ENCODE peak calls at places on chromosomes 7 and 10, in seven cellular contexts. One of them, this sample, is unnamed.

GRCh38 chr7:143299346-143299745 is 11.2 kb downstream of the CASP2 start:
- DNase-seq in naive thymus-derived CD4-positive, alpha-beta T cell: no peak
- DNase-seq in cardiac muscle cell: no peak
- DNase-seq in kidney: no peak
- DNase-seq in CD8-positive, alpha-beta memory T cell: no peak
- DNase-seq in CD8-positive, alpha-beta T cell: no peak
- DNase-seq in DND-41: no peak
- DNase-seq in this sample: no peak

GRCh38 chr10:89478085-89478738 is 57.2 kb downstream of the SLC16A12 start:
- DNase-seq in cardiac muscle cell: no peak
- DNase-seq in DND-41: no peak
- DNase-seq in CD8-positive, alpha-beta T cell: no peak
- DNase-seq in CD8-positive, alpha-beta memory T cell: no peak
- DNase-seq in naive thymus-derived CD4-positive, alpha-beta T cell: no peak
- DNase-seq in kidney: no peak
- DNase-seq in this sample: no peak

GRCh38 chr10:62380002-62380401 is 5.8 kb downstream of the ZNF365 start:
- DNase-seq in CD8-positive, alpha-beta memory T cell: no peak
- DNase-seq in CD8-positive, alpha-beta T cell: no peak
- DNase-seq in cardiac muscle cell: peak; percentile 21
- DNase-seq in kidney: no peak
- DNase-seq in DND-41: no peak
- DNase-seq in naive thymus-derived CD4-positive, alpha-beta T cell: no peak
- DNase-seq in this sample: no peak

GRCh38 chr7:28529755-28530154 is 117.4 kb downstream of the CREB5 start:
- DNase-seq in CD8-positive, alpha-beta T cell: no peak
- DNase-seq in kidney: no peak
- DNase-seq in DND-41: no peak
- DNase-seq in CD8-positive, alpha-beta memory T cell: no peak
- DNase-seq in naive thymus-derived CD4-positive, alpha-beta T cell: no peak
- DNase-seq in cardiac muscle cell: no peak
- DNase-seq in this sample: no peak

GRCh38 chr7:74305987-74306736 is 17.0 kb downstream of the CLIP2 start:
- DNase-seq in CD8-positive, alpha-beta memory T cell: no peak
- DNase-seq in cardiac muscle cell: no peak
- DNase-seq in naive thymus-derived CD4-positive, alpha-beta T cell: no peak
- DNase-seq in CD8-positive, alpha-beta T cell: no peak
- DNase-seq in DND-41: no peak
- DNase-seq in kidney: peak; percentile 76
- DNase-seq in this sample: no peak

GRCh38 chr7:153628825-153629224 is 423.4 kb upstream of the DPP6 start:
- DNase-seq in cardiac muscle cell: no peak
- DNase-seq in kidney: no peak
- DNase-seq in naive thymus-derived CD4-positive, alpha-beta T cell: no peak
- DNase-seq in CD8-positive, alpha-beta memory T cell: no peak
- DNase-seq in CD8-positive, alpha-beta T cell: no peak
- DNase-seq in DND-41: no peak
- DNase-seq in this sample: no peak

GRCh38 chr7:79615466-79615865 is 162.0 kb upstream of the MAGI2 start:
- DNase-seq in CD8-positive, alpha-beta memory T cell: no peak
- DNase-seq in DND-41: no peak
- DNase-seq in CD8-positive, alpha-beta T cell: no peak
- DNase-seq in naive thymus-derived CD4-positive, alpha-beta T cell: no peak
- DNase-seq in kidney: no peak
- DNase-seq in cardiac muscle cell: peak; percentile 32
- DNase-seq in this sample: no peak

GRCh38 chr10:101848894-101849351 is 5.3 kb upstream of the KCNIP2 start:
- DNase-seq in CD8-positive, alpha-beta memory T cell: no peak
- DNase-seq in cardiac muscle cell: peak; percentile 70
- DNase-seq in naive thymus-derived CD4-positive, alpha-beta T cell: no peak
- DNase-seq in kidney: no peak
- DNase-seq in CD8-positive, alpha-beta T cell: no peak
- DNase-seq in DND-41: no peak
- DNase-seq in this sample: no peak

GRCh38 chr10:132066812-132067211 is 1.1 kb downstream of the JAKMIP3 start:
- DNase-seq in kidney: no peak
- DNase-seq in cardiac muscle cell: no peak
- DNase-seq in naive thymus-derived CD4-positive, alpha-beta T cell: no peak
- DNase-seq in CD8-positive, alpha-beta memory T cell: no peak
- DNase-seq in DND-41: no peak
- DNase-seq in CD8-positive, alpha-beta T cell: no peak
- DNase-seq in this sample: no peak

GRCh38 chr7:26853788-26854393 is 10.5 kb downstream of the SKAP2 start:
- DNase-seq in cardiac muscle cell: peak; percentile 60
- DNase-seq in kidney: no peak
- DNase-seq in naive thymus-derived CD4-positive, alpha-beta T cell: peak; percentile 14
- DNase-seq in DND-41: no peak
- DNase-seq in CD8-positive, alpha-beta memory T cell: no peak
- DNase-seq in CD8-positive, alpha-beta T cell: no peak
- DNase-seq in this sample: no peak

GRCh38 chr10:72426982-72427381 is 72.3 kb upstream of the DNAJB12 start:
- DNase-seq in CD8-positive, alpha-beta memory T cell: no peak
- DNase-seq in kidney: no peak
- DNase-seq in DND-41: no peak
- DNase-seq in naive thymus-derived CD4-positive, alpha-beta T cell: no peak
- DNase-seq in cardiac muscle cell: peak; percentile 38
- DNase-seq in CD8-positive, alpha-beta T cell: no peak
- DNase-seq in this sample: no peak

GRCh38 chr10:76382381-76382851 is 951.0 kb downstream of the LRMDA start:
- DNase-seq in DND-41: no peak
- DNase-seq in kidney: no peak
- DNase-seq in CD8-positive, alpha-beta memory T cell: no peak
- DNase-seq in cardiac muscle cell: peak; percentile 29
- DNase-seq in CD8-positive, alpha-beta T cell: no peak
- DNase-seq in naive thymus-derived CD4-positive, alpha-beta T cell: no peak
- DNase-seq in this sample: no peak

GRCh38 chr10:49114718-49115014 is 656 bp downstream of the VSTM4 start:
- DNase-seq in cardiac muscle cell: no peak
- DNase-seq in CD8-positive, alpha-beta T cell: no peak
- DNase-seq in kidney: no peak
- DNase-seq in CD8-positive, alpha-beta memory T cell: no peak
- DNase-seq in DND-41: no peak
- DNase-seq in naive thymus-derived CD4-positive, alpha-beta T cell: no peak
- DNase-seq in this sample: no peak

GRCh38 chr10:49112098-49112497 is 3.2 kb downstream of the VSTM4 start:
- DNase-seq in CD8-positive, alpha-beta memory T cell: no peak
- DNase-seq in CD8-positive, alpha-beta T cell: no peak
- DNase-seq in kidney: no peak
- DNase-seq in cardiac muscle cell: no peak
- DNase-seq in DND-41: no peak
- DNase-seq in naive thymus-derived CD4-positive, alpha-beta T cell: no peak
- DNase-seq in this sample: no peak

GRCh38 chr10:49115015-49115795 is at the start of gene VSTM4:
- DNase-seq in kidney: no peak
- DNase-seq in naive thymus-derived CD4-positive, alpha-beta T cell: no peak
- DNase-seq in CD8-positive, alpha-beta T cell: no peak
- DNase-seq in CD8-positive, alpha-beta memory T cell: no peak
- DNase-seq in DND-41: no peak
- DNase-seq in cardiac muscle cell: peak; percentile 61
- DNase-seq in this sample: no peak

GRCh38 chr10:49112851-49113250 is 2.5 kb downstream of the VSTM4 start:
- DNase-seq in DND-41: no peak
- DNase-seq in kidney: no peak
- DNase-seq in CD8-positive, alpha-beta memory T cell: no peak
- DNase-seq in CD8-positive, alpha-beta T cell: no peak
- DNase-seq in cardiac muscle cell: no peak
- DNase-seq in naive thymus-derived CD4-positive, alpha-beta T cell: no peak
- DNase-seq in this sample: no peak

GRCh38 chr10:49113741-49114141 is 1.6 kb downstream of the VSTM4 start:
- DNase-seq in DND-41: no peak
- DNase-seq in CD8-positive, alpha-beta memory T cell: no peak
- DNase-seq in cardiac muscle cell: no peak
- DNase-seq in naive thymus-derived CD4-positive, alpha-beta T cell: no peak
- DNase-seq in CD8-positive, alpha-beta T cell: no peak
- DNase-seq in kidney: no peak
- DNase-seq in this sample: no peak
- H3K4me3 ChIP-seq in DND-41: no peak overlapping the region
- H3K4me3 ChIP-seq in CD8-positive, alpha-beta memory T cell: no peak overlapping the region
- H3K4me3 ChIP-seq in cardiac muscle cell: no peak overlapping the region
- H3K4me3 ChIP-seq in naive thymus-derived CD4-positive, alpha-beta T cell: no peak overlapping the region
- H3K4me3 ChIP-seq in CD8-positive, alpha-beta T cell: no peak overlapping the region
- H3K4me3 ChIP-seq in kidney: peak overlapping the region; percentile 74
- H3K4me3 ChIP-seq in this sample: no peak overlapping the region

GRCh38 chr10:37301271-37301670 is 175.9 kb downstream of the ANKRD30A start:
- DNase-seq in CD8-positive, alpha-beta memory T cell: no peak
- DNase-seq in kidney: no peak
- DNase-seq in DND-41: no peak
- DNase-seq in naive thymus-derived CD4-positive, alpha-beta T cell: no peak
- DNase-seq in cardiac muscle cell: no peak
- DNase-seq in CD8-positive, alpha-beta T cell: no peak
- DNase-seq in this sample: no peak
- H3K9me3 ChIP-seq in CD8-positive, alpha-beta memory T cell: peaks cover 5% of the 10 kb centered on the region
- H3K9me3 ChIP-seq in kidney: no peaks in the 10 kb centered on the region
- H3K9me3 ChIP-seq in DND-41: peaks cover 3% of the 10 kb centered on the region
- H3K9me3 ChIP-seq in naive thymus-derived CD4-positive, alpha-beta T cell: no peaks in the 10 kb centered on the region
- H3K9me3 ChIP-seq in cardiac muscle cell: peaks cover 4% of the 10 kb centered on the region
- H3K9me3 ChIP-seq in CD8-positive, alpha-beta T cell: no peaks in the 10 kb centered on the region
- H3K9me3 ChIP-seq in this sample: no peaks in the 10 kb centered on the region

DNA sequence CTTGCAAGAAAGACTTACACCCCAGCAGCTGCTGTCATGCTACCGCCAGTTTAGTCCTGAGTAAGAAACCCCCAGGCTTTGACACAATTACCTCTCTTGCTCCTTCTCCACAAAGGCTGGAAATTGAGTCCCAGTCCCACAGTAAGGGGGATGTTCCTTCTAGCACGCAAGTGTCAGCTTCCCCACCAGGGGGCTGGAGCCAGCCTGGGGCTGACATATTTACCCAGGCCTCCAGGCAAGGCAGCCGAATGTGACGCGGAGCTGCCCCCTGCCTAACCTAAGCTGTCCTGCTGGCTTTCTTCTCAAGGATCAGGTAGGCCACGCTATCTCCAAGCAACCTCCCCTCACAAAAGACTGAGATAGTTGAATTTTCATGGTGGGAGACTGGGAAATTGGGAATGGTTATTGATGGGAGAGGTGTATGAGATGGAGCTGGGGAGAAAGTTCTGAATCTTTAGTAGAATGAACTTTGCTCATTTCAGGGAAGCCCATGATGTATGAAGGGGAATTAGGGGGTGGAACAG is 19.2 kb upstream of the BMPER start:
- DNase-seq in CD8-positive, alpha-beta memory T cell: no peak
- DNase-seq in DND-41: peak; percentile 8
- DNase-seq in cardiac muscle cell: no peak
- DNase-seq in kidney: no peak
- DNase-seq in naive thymus-derived CD4-positive, alpha-beta T cell: no peak
- DNase-seq in CD8-positive, alpha-beta T cell: no peak
- DNase-seq in this sample: no peak
- H3K4me3 ChIP-seq in CD8-positive, alpha-beta memory T cell: no peak overlapping the region
- H3K4me3 ChIP-seq in DND-41: no peak overlapping the region
- H3K4me3 ChIP-seq in cardiac muscle cell: no peak overlapping the region
- H3K4me3 ChIP-seq in kidney: no peak overlapping the region
- H3K4me3 ChIP-seq in naive thymus-derived CD4-positive, alpha-beta T cell: no peak overlapping the region
- H3K4me3 ChIP-seq in CD8-positive, alpha-beta T cell: no peak overlapping the region
- H3K4me3 ChIP-seq in this sample: no peak overlapping the region

GRCh38 chr10:88472540-88472939 is 110.6 kb downstream of the RNLS start:
- DNase-seq in kidney: no peak
- DNase-seq in cardiac muscle cell: peak; percentile 58
- DNase-seq in CD8-positive, alpha-beta T cell: no peak
- DNase-seq in CD8-positive, alpha-beta memory T cell: no peak
- DNase-seq in naive thymus-derived CD4-positive, alpha-beta T cell: no peak
- DNase-seq in DND-41: no peak
- DNase-seq in this sample: no peak

GRCh38 chr10:88471909-88472308 is 111.2 kb downstream of the RNLS start:
- DNase-seq in CD8-positive, alpha-beta memory T cell: no peak
- DNase-seq in DND-41: no peak
- DNase-seq in CD8-positive, alpha-beta T cell: no peak
- DNase-seq in naive thymus-derived CD4-positive, alpha-beta T cell: no peak
- DNase-seq in kidney: no peak
- DNase-seq in cardiac muscle cell: peak; percentile 27
- DNase-seq in this sample: no peak

GRCh38 chr10:88477343-88478085 is 105.6 kb downstream of the RNLS start:
- DNase-seq in CD8-positive, alpha-beta T cell: no peak
- DNase-seq in kidney: no peak
- DNase-seq in naive thymus-derived CD4-positive, alpha-beta T cell: no peak
- DNase-seq in DND-41: no peak
- DNase-seq in CD8-positive, alpha-beta memory T cell: no peak
- DNase-seq in cardiac muscle cell: no peak
- DNase-seq in this sample: no peak

GRCh38 chr10:88474884-88475844 is 108.0 kb downstream of the RNLS start:
- DNase-seq in naive thymus-derived CD4-positive, alpha-beta T cell: no peak
- DNase-seq in kidney: no peak
- DNase-seq in CD8-positive, alpha-beta T cell: no peak
- DNase-seq in CD8-positive, alpha-beta memory T cell: no peak
- DNase-seq in cardiac muscle cell: peak; percentile 35
- DNase-seq in DND-41: no peak
- DNase-seq in this sample: no peak

DNA sequence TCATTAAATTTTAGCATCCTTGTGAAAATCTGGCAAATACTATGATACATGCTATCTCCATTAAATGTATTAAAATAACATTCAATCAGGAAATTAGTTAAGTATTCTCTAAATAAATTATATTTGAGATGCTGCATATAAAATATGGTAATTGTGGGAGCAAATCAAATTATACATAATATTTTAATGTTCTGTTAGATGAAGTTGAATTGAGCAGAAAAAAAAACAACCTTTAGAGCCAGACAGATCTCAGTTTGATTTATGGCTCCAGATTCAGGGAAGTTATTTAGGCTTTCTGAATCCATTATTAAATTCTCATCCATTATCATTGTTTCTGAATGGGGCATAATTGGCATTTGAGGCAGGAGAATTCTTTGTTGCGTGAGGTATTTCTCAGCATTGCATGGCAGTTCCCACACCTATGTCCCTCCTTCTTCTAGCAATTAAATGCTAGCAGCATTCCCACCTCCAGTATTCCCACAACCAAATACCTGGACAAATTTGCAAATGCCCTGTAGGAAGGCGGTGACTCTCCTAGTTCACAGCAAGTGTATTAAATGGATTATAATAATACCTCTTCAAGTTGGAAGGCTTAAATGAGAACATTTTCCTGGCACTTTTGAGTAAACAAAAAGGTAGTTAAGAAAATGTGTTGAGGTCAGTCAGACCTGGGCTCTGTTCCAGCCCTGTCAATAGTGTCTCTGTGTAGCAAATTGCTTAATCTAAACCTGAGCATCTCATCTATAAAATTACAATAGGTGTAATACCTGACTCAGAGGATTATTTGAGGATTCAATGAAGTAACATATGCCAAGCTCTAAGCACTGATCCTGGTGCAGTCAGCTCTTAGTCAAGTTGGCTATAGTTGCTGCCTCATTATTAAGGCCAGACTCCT is 108.9 kb downstream of the RNLS start:
- DNase-seq in naive thymus-derived CD4-positive, alpha-beta T cell: no peak
- DNase-seq in DND-41: no peak
- DNase-seq in cardiac muscle cell: no peak
- DNase-seq in CD8-positive, alpha-beta memory T cell: no peak
- DNase-seq in kidney: no peak
- DNase-seq in CD8-positive, alpha-beta T cell: no peak
- DNase-seq in this sample: no peak
- H3K9me3 ChIP-seq in naive thymus-derived CD4-positive, alpha-beta T cell: no peaks in the 10 kb centered on the region
- H3K9me3 ChIP-seq in DND-41: no peaks in the 10 kb centered on the region
- H3K9me3 ChIP-seq in cardiac muscle cell: no peaks in the 10 kb centered on the region
- H3K9me3 ChIP-seq in CD8-positive, alpha-beta memory T cell: no peaks in the 10 kb centered on the region
- H3K9me3 ChIP-seq in kidney: no peaks in the 10 kb centered on the region
- H3K9me3 ChIP-seq in CD8-positive, alpha-beta T cell: no peaks in the 10 kb centered on the region
- H3K9me3 ChIP-seq in this sample: no peaks in the 10 kb centered on the region